ENCODE peak calls at places on chromosomes 1 and 21, in ten cellular contexts. X is fibroblast of lung, H is IMR-90, P is MM.1S, R is coronary artery, Q is left ventricle myocardium inferior, A is heart left ventricle, Y is BJ, G is fibroblast of pulmonary artery, O is GM12865. J is an unnamed sample.

GRCh38 chr1:230124187-230125128 is 57.4 kb downstream of the GALNT2 start:
- DNase-seq in X (peak; percentile 85), H (no peak), P (peak; percentile 57), R (no peak), Q (no peak), A (no peak), Y (no peak), G (no peak), O (peak; percentile 30), J (no peak)

GRCh38 chr1:25068829-25069228 is 138.8 kb upstream of the RUNX3 start:
- DNase-seq in X (no peak), H (no peak), P (no peak), R (no peak), Q (no peak), A (no peak), Y (no peak), G (no peak), O (peak; percentile 33), J (no peak)

GRCh38 chr1:64502924-64503323 is 33.0 kb downstream of the CACHD1 start:
- DNase-seq in X (peak; percentile 75), H (no peak), P (no peak), R (no peak), Q (no peak), A (no peak), Y (no peak), G (no peak), O (no peak), J (no peak)

GRCh38 chr1:179476484-179476883 is 99.3 kb downstream of the NPHS2 start:
- DNase-seq in X (no peak), H (no peak), P (no peak), R (no peak), Q (no peak), A (no peak), Y (no peak), G (peak; percentile 2), O (no peak), J (no peak)

GRCh38 chr1:185632659-185633428 is 101.3 kb upstream of the HMCN1 start:
- DNase-seq in X (peak; percentile 89), H (peak; percentile 34), P (no peak), R (no peak), Q (no peak), A (no peak), Y (peak; percentile 47), G (peak; percentile 81), O (no peak), J (no peak)

GRCh38 chr1:227351443-227351842 is 33.2 kb upstream of the CDC42BPA start:
- DNase-seq in X (peak; percentile 60), H (peak; percentile 40), P (no peak), R (no peak), Q (no peak), A (peak; percentile 16), Y (peak; percentile 31), G (peak; percentile 68), O (no peak), J (no peak)

GRCh38 chr1:201790261-201790660 is 38.7 kb upstream of the IPO9 start:
- DNase-seq in X (peak; percentile 65), H (peak; percentile 63), P (no peak), R (no peak), Q (no peak), A (no peak), Y (no peak), G (peak; percentile 59), O (no peak), J (no peak)

GRCh38 chr1:50959303-50959912 is 659 bp downstream of the FAF1 start:
- DNase-seq in X (peak; percentile 53), H (peak; percentile 37), P (no peak), R (no peak), Q (no peak), A (peak; percentile 24), Y (no peak), G (peak; percentile 32), O (peak; percentile 18), J (peak; percentile 34)

GRCh38 chr1:119648620-119649004 is 546 bp upstream of the ZNF697 start:
- DNase-seq in X (no peak), H (no peak), P (no peak), R (no peak), Q (no peak), A (no peak), Y (no peak), G (no peak), O (no peak), J (no peak)

GRCh38 chr1:150083907-150084306 is 16.3 kb downstream of the VPS45 start:
- DNase-seq in X (peak; percentile 36), H (peak; percentile 14), P (no peak), R (no peak), Q (no peak), A (no peak), Y (no peak), G (no peak), O (no peak), J (no peak)

GRCh38 chr1:37480125-37480466 is 5.7 kb downstream of the ZC3H12A start:
- DNase-seq in X (no peak), H (no peak), P (no peak), R (no peak), Q (no peak), A (no peak), Y (no peak), G (no peak), O (no peak), J (no peak)

GRCh38 chr21:41640756-41641509 is 125.9 kb downstream of the RIPK4 start:
- DNase-seq in X (peak; percentile 74), H (peak; percentile 60), P (no peak), R (no peak), Q (no peak), A (no peak), Y (no peak), G (peak; percentile 73), O (no peak), J (no peak)

GRCh38 chr1:205791568-205792180 is 16.4 kb upstream of the RAB29 start:
- DNase-seq in X (peak; percentile 21), H (peak; percentile 44), P (peak; percentile 72), R (no peak), Q (peak; percentile 55), A (peak; percentile 61), Y (no peak), G (peak; percentile 62), O (peak; percentile 67), J (peak; percentile 79)

GRCh38 chr1:206952182-206952581 is 5.9 kb upstream of the PIGR start:
- DNase-seq in X (peak; percentile 32), H (no peak), P (no peak), R (no peak), Q (no peak), A (no peak), Y (no peak), G (no peak), O (no peak), J (no peak)

GRCh38 chr1:216306830-216307229 is 116.4 kb downstream of the USH2A start:
- DNase-seq in X (no peak), H (no peak), P (no peak), R (no peak), Q (no peak), A (no peak), Y (no peak), G (no peak), O (no peak), J (no peak)

GRCh38 chr1:121538943-121539575 is 354.3 kb downstream of the SRGAP2C start:
- DNase-seq in X (no peak), H (no peak), P (no peak), R (no peak), Q (no peak), A (no peak), Y (no peak), G (no peak), O (no peak), J (no peak)

DNA sequence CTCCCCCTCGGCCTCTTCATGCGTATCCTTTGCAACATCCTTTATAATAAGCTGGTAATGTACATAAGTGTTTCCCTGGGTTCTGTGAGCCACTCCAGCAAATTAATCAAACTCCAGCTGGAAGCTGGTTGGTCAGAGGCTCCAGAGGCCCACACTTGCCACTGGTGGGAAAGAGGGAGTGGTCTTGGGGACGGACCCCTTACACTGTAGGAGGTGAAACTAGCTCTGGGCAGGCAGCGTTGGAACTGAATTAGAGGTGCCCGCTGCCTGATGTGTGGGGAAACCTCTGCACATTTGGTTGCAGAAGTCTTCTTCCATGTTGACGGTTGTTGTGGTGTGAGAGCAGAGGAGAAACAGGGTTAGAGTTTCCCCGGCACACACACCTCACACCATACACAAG is 14.6 kb upstream of the COL6A1 start:
- DNase-seq in X (no peak), H (no peak), P (no peak), R (no peak), Q (no peak), A (no peak), Y (no peak), G (no peak), O (no peak), J (no peak)
- TF ChIP-seq CTCF in X (no peak), H (no peak), P (no peak), R (no peak), Q (no peak), A (no peak), Y (no peak), G (no peak), O (no peak), J (no peak)

GRCh38 chr1:180636138-180636537 is 4.3 kb downstream of the XPR1 start:
- DNase-seq in X (no peak), H (peak; percentile 26), P (no peak), R (no peak), Q (no peak), A (no peak), Y (no peak), G (peak; percentile 58), O (no peak), J (no peak)
- TF ChIP-seq CTCF in X (peak; percentile 21), H (peak; percentile 43), P (no peak), R (no peak), Q (peak; percentile 25), A (no peak), Y (no peak), G (peak; percentile 20), O (no peak), J (no peak)

GRCh38 chr1:228732426-228732825 is 2.9 kb upstream of the RHOU start:
- DNase-seq in X (no peak), H (no peak), P (no peak), R (no peak), Q (no peak), A (no peak), Y (no peak), G (no peak), O (no peak), J (no peak)
- TF ChIP-seq CTCF in X (no peak), H (no peak), P (no peak), R (no peak), Q (no peak), A (no peak), Y (no peak), G (no peak), O (no peak), J (no peak)

GRCh38 chr1:18875107-18875795 is 15.8 kb upstream of the TAS1R2 start:
- DNase-seq in X (peak; percentile 73), H (peak; percentile 77), P (peak; percentile 70), R (peak; percentile 86), Q (peak; percentile 76), A (peak; percentile 56), Y (peak; percentile 21), G (peak; percentile 91), O (peak; percentile 87), J (peak; percentile 89)
- TF ChIP-seq CTCF in X (peak; percentile 90), H (peak; percentile 82), P (peak; percentile 81), R (peak; percentile 70), Q (peak; percentile 89), A (peak; percentile 73), Y (peak; percentile 90), G (peak; percentile 87), O (peak; percentile 90), J (peak; percentile 74)

DNA sequence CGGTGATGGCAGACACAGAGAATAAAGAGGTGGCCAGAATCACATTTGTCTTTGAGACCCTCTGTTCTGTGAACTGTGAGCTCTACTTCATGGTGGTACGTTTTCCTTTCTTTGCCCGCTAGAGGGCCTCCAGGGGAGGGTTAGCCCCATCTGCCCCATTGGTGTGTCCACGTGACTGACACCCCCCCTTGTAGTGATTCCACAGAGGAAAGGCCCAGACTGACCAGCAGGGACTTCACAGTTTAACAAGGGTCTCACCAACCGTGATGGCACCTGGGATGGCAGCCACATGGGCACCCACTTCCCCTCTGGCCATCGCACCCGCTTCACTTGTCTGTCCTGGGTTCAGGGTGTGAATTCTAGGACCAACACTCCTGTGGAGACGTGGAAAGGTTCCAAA is 22.3 kb upstream of the SARS1 start:
- DNase-seq in X (no peak), H (no peak), P (no peak), R (no peak), Q (no peak), A (no peak), Y (no peak), G (no peak), O (peak; percentile 16), J (no peak)
- TF ChIP-seq CTCF in X (peak; percentile 4), H (no peak), P (peak; percentile 39), R (no peak), Q (no peak), A (no peak), Y (no peak), G (peak; percentile 20), O (peak; percentile 44), J (peak; percentile 11)